ENCODE peak calls at places on chromosomes 4 and X, in nine cellular contexts. One of them, this sample, is unnamed.

GRCh38 chrX:40155617-40156471 is 58.1 kb upstream of the BCOR start:
- DNase-seq in lower leg skin: no peak
- DNase-seq in heart left ventricle: no peak
- DNase-seq in ovary: peak
- DNase-seq in H54: no peak
- DNase-seq in erythroblast: peak
- DNase-seq in endothelial cell of umbilical vein: no peak
- DNase-seq in uterus: peak
- DNase-seq in breast epithelium: no peak
- DNase-seq in this sample: no peak

GRCh38 chr4:184287697-184288255 is 70.1 kb upstream of the ENPP6 start:
- DNase-seq in lower leg skin: no peak
- DNase-seq in heart left ventricle: no peak
- DNase-seq in ovary: no peak
- DNase-seq in H54: no peak
- DNase-seq in erythroblast: peak
- DNase-seq in endothelial cell of umbilical vein: peak
- DNase-seq in uterus: no peak
- DNase-seq in breast epithelium: peak
- DNase-seq in this sample: peak

GRCh38 chrX:39242187-39242586 is 440.9 kb downstream of the MID1IP1 start:
- DNase-seq in lower leg skin: no peak
- DNase-seq in heart left ventricle: no peak
- DNase-seq in ovary: no peak
- DNase-seq in H54: no peak
- DNase-seq in erythroblast: peak
- DNase-seq in endothelial cell of umbilical vein: peak
- DNase-seq in uterus: no peak
- DNase-seq in breast epithelium: no peak
- DNase-seq in this sample: peak

GRCh38 chrX:151753313-151754041 is 18.9 kb downstream of the CNGA2 start:
- DNase-seq in lower leg skin: peak
- DNase-seq in heart left ventricle: peak
- DNase-seq in ovary: no peak
- DNase-seq in H54: peak
- DNase-seq in erythroblast: peak
- DNase-seq in endothelial cell of umbilical vein: peak
- DNase-seq in uterus: peak
- DNase-seq in breast epithelium: peak
- DNase-seq in this sample: peak

GRCh38 chr4:60657802-60658201 is 542.3 kb upstream of the ADGRL3 start:
- DNase-seq in lower leg skin: no peak
- DNase-seq in heart left ventricle: no peak
- DNase-seq in ovary: no peak
- DNase-seq in H54: no peak
- DNase-seq in erythroblast: no peak
- DNase-seq in endothelial cell of umbilical vein: no peak
- DNase-seq in uterus: no peak
- DNase-seq in breast epithelium: no peak
- DNase-seq in this sample: no peak

GRCh38 chr4:89438102-89438831 is 130.7 kb upstream of the GPRIN3 start:
- DNase-seq in lower leg skin: peak
- DNase-seq in heart left ventricle: no peak
- DNase-seq in ovary: no peak
- DNase-seq in H54: peak
- DNase-seq in erythroblast: peak
- DNase-seq in endothelial cell of umbilical vein: peak
- DNase-seq in uterus: no peak
- DNase-seq in breast epithelium: no peak
- DNase-seq in this sample: peak

GRCh38 chr4:103498161-103499070 is 221.4 kb downstream of the TACR3 start:
- DNase-seq in lower leg skin: no peak
- DNase-seq in heart left ventricle: no peak
- DNase-seq in ovary: no peak
- DNase-seq in H54: peak
- DNase-seq in erythroblast: no peak
- DNase-seq in endothelial cell of umbilical vein: peak
- DNase-seq in uterus: no peak
- DNase-seq in breast epithelium: no peak
- DNase-seq in this sample: no peak

GRCh38 chrX:2397648-2398340 is 103.0 kb downstream of the DHRSX start:
- DNase-seq in lower leg skin: no peak
- DNase-seq in heart left ventricle: no peak
- DNase-seq in ovary: no peak
- DNase-seq in H54: peak
- DNase-seq in erythroblast: no peak
- DNase-seq in endothelial cell of umbilical vein: no peak
- DNase-seq in uterus: no peak
- DNase-seq in breast epithelium: no peak
- DNase-seq in this sample: no peak

GRCh38 chr4:20017439-20017838 is 234.3 kb upstream of the SLIT2 start:
- DNase-seq in lower leg skin: no peak
- DNase-seq in heart left ventricle: no peak
- DNase-seq in ovary: no peak
- DNase-seq in H54: no peak
- DNase-seq in erythroblast: no peak
- DNase-seq in endothelial cell of umbilical vein: peak
- DNase-seq in uterus: no peak
- DNase-seq in breast epithelium: no peak
- DNase-seq in this sample: no peak

GRCh38 chr4:85598936-85599335 is 124.0 kb downstream of the ARHGAP24 start:
- DNase-seq in lower leg skin: no peak
- DNase-seq in heart left ventricle: no peak
- DNase-seq in ovary: no peak
- DNase-seq in H54: no peak
- DNase-seq in erythroblast: no peak
- DNase-seq in endothelial cell of umbilical vein: no peak
- DNase-seq in uterus: no peak
- DNase-seq in breast epithelium: no peak
- DNase-seq in this sample: no peak

GRCh38 chrX:645024-645376 is 14.4 kb downstream of the SHOX start:
- DNase-seq in lower leg skin: no peak
- DNase-seq in heart left ventricle: no peak
- DNase-seq in ovary: no peak
- DNase-seq in H54: no peak
- DNase-seq in erythroblast: no peak
- DNase-seq in endothelial cell of umbilical vein: no peak
- DNase-seq in uterus: no peak
- DNase-seq in breast epithelium: no peak
- DNase-seq in this sample: peak

GRCh38 chrX:5823861-5824260 is 404.8 kb downstream of the NLGN4X start:
- DNase-seq in lower leg skin: no peak
- DNase-seq in heart left ventricle: no peak
- DNase-seq in ovary: no peak
- DNase-seq in H54: no peak
- DNase-seq in erythroblast: no peak
- DNase-seq in endothelial cell of umbilical vein: no peak
- DNase-seq in uterus: no peak
- DNase-seq in breast epithelium: no peak
- DNase-seq in this sample: no peak

GRCh38 chr4:84790769-84791565 is 175.5 kb downstream of the WDFY3 start:
- DNase-seq in lower leg skin: no peak
- DNase-seq in heart left ventricle: no peak
- DNase-seq in ovary: no peak
- DNase-seq in H54: no peak
- DNase-seq in erythroblast: no peak
- DNase-seq in endothelial cell of umbilical vein: no peak
- DNase-seq in uterus: no peak
- DNase-seq in breast epithelium: no peak
- DNase-seq in this sample: no peak

GRCh38 chr4:26452565-26453531 is 37.4 kb downstream of the CCKAR start:
- DNase-seq in lower leg skin: no peak
- DNase-seq in heart left ventricle: no peak
- DNase-seq in ovary: no peak
- DNase-seq in H54: no peak
- DNase-seq in erythroblast: no peak
- DNase-seq in endothelial cell of umbilical vein: no peak
- DNase-seq in uterus: no peak
- DNase-seq in breast epithelium: no peak
- DNase-seq in this sample: no peak

GRCh38 chr4:5827108-5828004 is 65.5 kb downstream of the CRMP1 start:
- DNase-seq in lower leg skin: no peak
- DNase-seq in heart left ventricle: no peak
- DNase-seq in ovary: no peak
- DNase-seq in H54: no peak
- DNase-seq in erythroblast: no peak
- DNase-seq in endothelial cell of umbilical vein: peak
- DNase-seq in uterus: no peak
- DNase-seq in breast epithelium: no peak
- DNase-seq in this sample: no peak

GRCh38 chrX:8672176-8672575 is 59.8 kb downstream of the ANOS1 start:
- DNase-seq in lower leg skin: no peak
- DNase-seq in heart left ventricle: no peak
- DNase-seq in ovary: no peak
- DNase-seq in H54: no peak
- DNase-seq in erythroblast: no peak
- DNase-seq in endothelial cell of umbilical vein: no peak
- DNase-seq in uterus: no peak
- DNase-seq in breast epithelium: no peak
- DNase-seq in this sample: no peak

GRCh38 chrX:141278306-141278705 is 36.0 kb upstream of the SPANXC start:
- DNase-seq in lower leg skin: no peak
- DNase-seq in heart left ventricle: no peak
- DNase-seq in ovary: no peak
- DNase-seq in H54: no peak
- DNase-seq in erythroblast: peak
- DNase-seq in endothelial cell of umbilical vein: peak
- DNase-seq in uterus: no peak
- DNase-seq in breast epithelium: no peak
- DNase-seq in this sample: no peak

GRCh38 chr4:337932-338758 is 531 bp downstream of the ZNF141 start:
- DNase-seq in lower leg skin: peak
- DNase-seq in heart left ventricle: no peak
- DNase-seq in ovary: peak
- DNase-seq in H54: no peak
- DNase-seq in erythroblast: peak
- DNase-seq in endothelial cell of umbilical vein: no peak
- DNase-seq in uterus: peak
- DNase-seq in breast epithelium: no peak
- DNase-seq in this sample: no peak
- TF ChIP-seq POLR2A in lower leg skin: no peak
- TF ChIP-seq POLR2A in heart left ventricle: no peak
- TF ChIP-seq POLR2A in ovary: no peak
- TF ChIP-seq POLR2A in H54: no peak
- TF ChIP-seq POLR2A in erythroblast: peak
- TF ChIP-seq POLR2A in endothelial cell of umbilical vein: no peak
- TF ChIP-seq POLR2A in uterus: no peak
- TF ChIP-seq POLR2A in breast epithelium: no peak
- TF ChIP-seq POLR2A in this sample: no peak

GRCh38 chr4:77157859-77158486 is 966 bp downstream of the CCNG2 start:
- DNase-seq in lower leg skin: peak
- DNase-seq in heart left ventricle: peak
- DNase-seq in ovary: peak
- DNase-seq in H54: peak
- DNase-seq in erythroblast: peak
- DNase-seq in endothelial cell of umbilical vein: peak
- DNase-seq in uterus: peak
- DNase-seq in breast epithelium: peak
- DNase-seq in this sample: peak
- TF ChIP-seq POLR2A in lower leg skin: no peak
- TF ChIP-seq POLR2A in heart left ventricle: no peak
- TF ChIP-seq POLR2A in ovary: no peak
- TF ChIP-seq POLR2A in H54: peak
- TF ChIP-seq POLR2A in erythroblast: no peak
- TF ChIP-seq POLR2A in endothelial cell of umbilical vein: no peak
- TF ChIP-seq POLR2A in uterus: peak
- TF ChIP-seq POLR2A in breast epithelium: no peak
- TF ChIP-seq POLR2A in this sample: peak

DNA sequence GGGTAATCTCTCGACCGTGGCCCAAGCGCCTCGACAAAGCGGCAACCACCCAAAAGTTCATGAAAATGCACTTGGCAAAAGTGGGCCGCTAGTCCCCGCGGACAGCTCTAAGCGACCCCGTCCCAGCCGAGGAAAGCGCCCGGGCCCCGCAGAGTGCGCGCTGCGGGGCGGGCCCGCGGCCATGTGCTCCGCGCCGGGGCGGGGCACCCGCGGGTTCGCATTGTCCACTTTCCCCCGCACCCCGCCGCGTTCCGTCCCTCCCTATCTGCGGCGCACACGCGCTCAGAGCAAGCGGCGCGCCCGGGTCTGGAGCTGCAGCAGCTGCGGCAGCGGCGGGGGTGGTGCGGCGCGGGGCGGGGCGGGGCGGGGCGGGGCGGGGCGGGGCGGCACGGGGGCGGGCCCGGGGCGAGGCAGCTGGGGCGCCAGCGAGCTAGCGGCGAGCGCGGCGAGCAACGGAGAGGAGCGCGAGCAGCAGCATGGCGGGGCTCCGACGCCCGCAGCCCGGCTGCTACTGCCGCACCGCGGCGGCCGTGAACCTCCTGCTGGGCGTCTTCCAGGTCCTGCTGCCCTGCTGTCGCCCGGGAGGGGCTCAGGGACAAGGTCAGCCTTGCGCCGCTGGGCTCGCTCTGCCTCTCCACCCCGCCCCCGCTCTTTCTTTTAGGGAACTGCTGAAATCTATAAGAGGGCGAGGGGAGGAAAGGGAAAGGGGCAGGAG is at the start of gene TMEM131L:
- DNase-seq in lower leg skin: peak
- DNase-seq in heart left ventricle: peak
- DNase-seq in ovary: peak
- DNase-seq in H54: peak
- DNase-seq in erythroblast: peak
- DNase-seq in endothelial cell of umbilical vein: peak
- DNase-seq in uterus: peak
- DNase-seq in breast epithelium: no peak
- DNase-seq in this sample: peak
- TF ChIP-seq POLR2A in lower leg skin: no peak
- TF ChIP-seq POLR2A in heart left ventricle: no peak
- TF ChIP-seq POLR2A in ovary: no peak
- TF ChIP-seq POLR2A in H54: peak
- TF ChIP-seq POLR2A in erythroblast: peak
- TF ChIP-seq POLR2A in endothelial cell of umbilical vein: no peak
- TF ChIP-seq POLR2A in uterus: no peak
- TF ChIP-seq POLR2A in breast epithelium: no peak
- TF ChIP-seq POLR2A in this sample: peak

DNA sequence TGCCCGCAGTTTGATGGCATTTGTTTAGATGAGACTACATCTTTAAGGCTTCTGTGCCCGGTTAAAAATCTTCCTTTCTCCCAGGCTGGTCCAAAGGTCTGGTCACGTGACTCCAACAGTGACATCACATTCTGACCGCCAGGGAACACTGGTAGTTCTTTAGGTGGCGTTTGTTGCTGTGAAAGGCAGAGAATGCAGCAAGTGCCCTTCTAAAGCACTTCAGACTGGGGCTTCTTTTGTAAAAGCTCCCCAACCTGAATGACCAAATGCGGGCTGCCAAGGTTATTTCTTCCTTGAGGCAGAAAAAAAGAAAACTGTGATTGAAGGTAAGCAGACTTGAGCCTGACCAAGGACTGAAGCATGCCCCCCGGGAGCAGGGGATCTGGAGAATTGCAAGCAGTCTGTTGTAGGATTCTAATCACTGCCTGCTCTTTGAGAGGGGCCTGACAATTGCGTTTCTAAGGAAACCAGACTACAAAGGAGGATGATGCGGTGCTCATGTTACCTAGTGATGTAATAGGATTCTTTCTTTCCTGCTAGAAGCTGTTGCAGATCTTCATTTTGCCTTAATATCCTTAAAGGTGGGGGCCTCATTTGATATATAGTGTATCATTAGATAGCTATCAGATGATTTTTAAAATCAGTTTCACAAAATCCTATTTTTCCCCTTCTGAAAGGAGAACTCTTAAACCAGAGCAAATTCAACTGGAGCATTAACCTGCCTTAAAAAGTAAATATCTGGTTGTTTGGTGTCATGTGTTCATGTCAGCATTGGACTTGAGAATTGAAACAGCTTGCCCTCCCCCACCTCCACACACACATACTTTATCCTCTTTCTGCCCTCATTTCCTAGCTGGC is 133.1 kb downstream of the AKAP4 start:
- DNase-seq in lower leg skin: no peak
- DNase-seq in heart left ventricle: no peak
- DNase-seq in ovary: peak
- DNase-seq in H54: no peak
- DNase-seq in erythroblast: no peak
- DNase-seq in endothelial cell of umbilical vein: peak
- DNase-seq in uterus: no peak
- DNase-seq in breast epithelium: no peak
- DNase-seq in this sample: peak
- TF ChIP-seq POLR2A in lower leg skin: no peak
- TF ChIP-seq POLR2A in heart left ventricle: no peak
- TF ChIP-seq POLR2A in ovary: no peak
- TF ChIP-seq POLR2A in H54: no peak
- TF ChIP-seq POLR2A in erythroblast: no peak
- TF ChIP-seq POLR2A in endothelial cell of umbilical vein: no peak
- TF ChIP-seq POLR2A in uterus: no peak
- TF ChIP-seq POLR2A in breast epithelium: no peak
- TF ChIP-seq POLR2A in this sample: no peak

This sample was measured in transverse colon.